ENCODE peak calls at places on chromosome 10, in six cellular contexts. V is EL; U is NCI-H82; A is mesenteric fat pad; F is activated T-helper 2 cell treated with anti-CD3 and anti-CD28 coated beads, Interferon-gamma antibody, Interleukin-2, Interleukin-4, amounts not matched to agents 10 μg/mL and 5 μg/mL and 100 μg/mL, durations not matched to agents 14 hours and 24 hours and 36 hours; P is cardiac muscle cell. Y is an unnamed sample.

GRCh38 chr10:34494012-34494411 is 321.1 kb downstream of the PARD3 start:
- DNase-seq in V (peak), U (no peak), A (no peak), F (no peak), P (no peak), Y (no peak)

GRCh38 chr10:21278491-21279216 is 246.8 kb downstream of the SKIDA1 start:
- DNase-seq in V (peak), U (peak), A (peak), F (peak), P (peak), Y (peak)

GRCh38 chr10:5640501-5640900 is 25.9 kb downstream of the ASB13 start:
- DNase-seq in V (no peak), U (no peak), A (no peak), F (no peak), P (no peak), Y (no peak)

GRCh38 chr10:86222687-86223086 is 143.9 kb downstream of the GRID1 start:
- DNase-seq in V (no peak), U (no peak), A (no peak), F (no peak), P (no peak), Y (no peak)

GRCh38 chr10:5155951-5156350 is 29.0 kb downstream of the AKR1C8 start:
- DNase-seq in V (no peak), U (no peak), A (no peak), F (no peak), P (no peak), Y (no peak)

GRCh38 chr10:102646610-102647432 is 2.5 kb downstream of the TRIM8 start:
- DNase-seq in V (no peak), U (peak), A (no peak), F (peak), P (peak), Y (peak)

GRCh38 chr10:61296161-61296560 is 157.0 kb downstream of the TMEM26 start:
- DNase-seq in V (no peak), U (no peak), A (no peak), F (no peak), P (no peak), Y (no peak)

GRCh38 chr10:11454958-11455566 is 156.4 kb downstream of the USP6NL start:
- DNase-seq in V (no peak), U (no peak), A (no peak), F (no peak), P (no peak), Y (no peak)

GRCh38 chr10:95327367-95327766 is 36.6 kb upstream of the PDLIM1 start:
- DNase-seq in V (peak), U (peak), A (no peak), F (no peak), P (peak), Y (peak)

GRCh38 chr10:119667562-119668328 is 16.6 kb downstream of the BAG3 start:
- DNase-seq in V (peak), U (peak), A (no peak), F (no peak), P (peak), Y (no peak)

GRCh38 chr10:132678436-132679216 is 107.3 kb downstream of the NKX6-2 start:
- DNase-seq in V (no peak), U (no peak), A (peak), F (no peak), P (no peak), Y (no peak)

GRCh38 chr10:98262571-98262970 is 5.4 kb downstream of the LOXL4 start:
- DNase-seq in V (peak), U (peak), A (no peak), F (peak), P (peak), Y (no peak)

GRCh38 chr10:11050301-11051000 is 32.8 kb downstream of the CELF2 start:
- DNase-seq in V (no peak), U (peak), A (no peak), F (no peak), P (no peak), Y (no peak)

GRCh38 chr10:12394236-12395033 is 45.1 kb downstream of the CAMK1D start:
- DNase-seq in V (peak), U (no peak), A (peak), F (no peak), P (no peak), Y (no peak)

GRCh38 chr10:60032723-60033122 is 126.4 kb upstream of the CCDC6 start:
- DNase-seq in V (peak), U (peak), A (no peak), F (peak), P (peak), Y (no peak)